ENCODE peak calls at places on chromosomes 6 and 20, in four cellular contexts. H, L, D and B are unnamed samples.

GRCh38 chr6:6332873-6333272 is 12.4 kb upstream of the F13A1 start:
- ATAC-seq in H (no peak), L (no peak), D (peak), B (no peak)

GRCh38 chr20:33669873-33670640 is 3.3 kb downstream of the ACTL10 start:
- ATAC-seq in H (no peak), L (no peak), D (no peak), B (no peak)

GRCh38 chr20:38787870-38788269 is 17.6 kb upstream of the PPP1R16B start:
- ATAC-seq in H (no peak), L (no peak), D (no peak), B (no peak)

GRCh38 chr6:159036673-159037072 is 8.1 kb downstream of the TAGAP start:
- ATAC-seq in H (no peak), L (peak), D (no peak), B (no peak)

GRCh38 chr6:100126682-100127484 is 132.9 kb upstream of the MCHR2 start:
- ATAC-seq in H (no peak), L (no peak), D (no peak), B (no peak)

GRCh38 chr20:38937978-38938473 is 11.8 kb downstream of the FAM83D start:
- ATAC-seq in H (no peak), L (no peak), D (no peak), B (no peak)

GRCh38 chr6:104603108-104603745 is 256.5 kb downstream of the HACE1 start:
- ATAC-seq in H (no peak), L (no peak), D (no peak), B (no peak)

GRCh38 chr20:56985286-56985685 is 281.2 kb downstream of the BMP7 start:
- ATAC-seq in H (no peak), L (no peak), D (no peak), B (no peak)

GRCh38 chr6:123636282-123636681 is 468 bp downstream of the TRDN start:
- ATAC-seq in H (no peak), L (no peak), D (no peak), B (no peak)

GRCh38 chr6:152836523-152836922 is 85.9 kb downstream of the VIP start:
- ATAC-seq in H (no peak), L (no peak), D (no peak), B (no peak)

GRCh38 chr6:154566866-154567265 is 56.4 kb upstream of the CNKSR3 start:
- ATAC-seq in H (no peak), L (no peak), D (no peak), B (no peak)

GRCh38 chr6:140537834-140538680 is 1163.6 kb upstream of the CITED2 start:
- ATAC-seq in H (peak), L (no peak), D (no peak), B (peak)

GRCh38 chr6:16482702-16483314 is 244.4 kb downstream of the GMPR start:
- ATAC-seq in H (no peak), L (no peak), D (peak), B (no peak)

GRCh38 chr6:16781348-16782169 is 20.3 kb upstream of the ATXN1 start:
- ATAC-seq in H (no peak), L (no peak), D (no peak), B (no peak)

GRCh38 chr6:142855877-142856606 is 88.9 kb downstream of the HIVEP2 start:
- ATAC-seq in H (no peak), L (peak), D (peak), B (no peak)

GRCh38 chr6:32854376-32855178 is 585 bp downstream of the PSMB9 start:
- ATAC-seq in H (no peak), L (peak), D (peak), B (peak)

GRCh38 chr20:61569836-61570235 is 317.8 kb downstream of the CDH4 start:
- ATAC-seq in H (no peak), L (no peak), D (no peak), B (no peak)

GRCh38 chr6:40550096-40550731 is 37.0 kb downstream of the LRFN2 start:
- ATAC-seq in H (no peak), L (no peak), D (peak), B (no peak)